ENCODE peak calls at places on chromosomes 5 and 9, in five cellular contexts. One of them, this sample, is unnamed.

GRCh38 chr5:76688836-76689235 is 27.1 kb upstream of the F2R start:
- DNase-seq in CD8-positive, alpha-beta T cell: no peak
- DNase-seq in PC-3: peak; percentile 61
- DNase-seq in CD8-positive, alpha-beta memory T cell: no peak
- DNase-seq in PC-9: no peak
- DNase-seq in this sample: no peak

GRCh38 chr9:98607787-98608186 is 100.9 kb downstream of the GABBR2 start:
- DNase-seq in CD8-positive, alpha-beta T cell: no peak
- DNase-seq in PC-3: peak; percentile 16
- DNase-seq in CD8-positive, alpha-beta memory T cell: no peak
- DNase-seq in PC-9: no peak
- DNase-seq in this sample: peak; percentile 18

GRCh38 chr9:108093773-108094675 is 604.5 kb upstream of the KLF4 start:
- DNase-seq in CD8-positive, alpha-beta T cell: no peak
- DNase-seq in PC-3: peak; percentile 90
- DNase-seq in CD8-positive, alpha-beta memory T cell: no peak
- DNase-seq in PC-9: peak; percentile 79
- DNase-seq in this sample: no peak

GRCh38 chr5:41009228-41009627 is 61.9 kb downstream of the MROH2B start:
- DNase-seq in CD8-positive, alpha-beta T cell: no peak
- DNase-seq in PC-3: peak; percentile 99
- DNase-seq in CD8-positive, alpha-beta memory T cell: no peak
- DNase-seq in PC-9: peak; percentile 92
- DNase-seq in this sample: peak; percentile 53

GRCh38 chr9:12819436-12820185 is 44.8 kb downstream of the LURAP1L start:
- DNase-seq in CD8-positive, alpha-beta T cell: no peak
- DNase-seq in PC-3: peak; percentile 49
- DNase-seq in CD8-positive, alpha-beta memory T cell: no peak
- DNase-seq in PC-9: no peak
- DNase-seq in this sample: no peak

GRCh38 chr9:91047993-91048607 is 246.5 kb downstream of the SYK start:
- DNase-seq in CD8-positive, alpha-beta T cell: no peak
- DNase-seq in PC-3: peak; percentile 55
- DNase-seq in CD8-positive, alpha-beta memory T cell: no peak
- DNase-seq in PC-9: no peak
- DNase-seq in this sample: peak; percentile 63

GRCh38 chr9:129404621-129405020 is 216.3 kb downstream of the C9orf50 start:
- DNase-seq in CD8-positive, alpha-beta T cell: no peak
- DNase-seq in PC-3: no peak
- DNase-seq in CD8-positive, alpha-beta memory T cell: no peak
- DNase-seq in PC-9: no peak
- DNase-seq in this sample: no peak

GRCh38 chr5:65721050-65721774 is 697 bp downstream of the SGTB start:
- DNase-seq in CD8-positive, alpha-beta T cell: peak; percentile 14
- DNase-seq in PC-3: peak; percentile 43
- DNase-seq in CD8-positive, alpha-beta memory T cell: no peak
- DNase-seq in PC-9: no peak
- DNase-seq in this sample: peak; percentile 81

GRCh38 chr5:138275379-138275782 is 960 bp upstream of the GFRA3 start:
- DNase-seq in CD8-positive, alpha-beta T cell: no peak
- DNase-seq in PC-3: no peak
- DNase-seq in CD8-positive, alpha-beta memory T cell: no peak
- DNase-seq in PC-9: no peak
- DNase-seq in this sample: no peak

GRCh38 chr9:87594218-87594617 is 96.6 kb downstream of the DAPK1 start:
- DNase-seq in CD8-positive, alpha-beta T cell: no peak
- DNase-seq in PC-3: no peak
- DNase-seq in CD8-positive, alpha-beta memory T cell: no peak
- DNase-seq in PC-9: no peak
- DNase-seq in this sample: peak; percentile 51

GRCh38 chr9:35114921-35115341 is 731 bp downstream of the ATOSB start:
- DNase-seq in CD8-positive, alpha-beta T cell: peak; percentile 41
- DNase-seq in PC-3: peak; percentile 27
- DNase-seq in CD8-positive, alpha-beta memory T cell: peak; percentile 23
- DNase-seq in PC-9: no peak
- DNase-seq in this sample: peak; percentile 71

GRCh38 chr5:73818357-73818756 is 192.4 kb downstream of the ARHGEF28 start:
- DNase-seq in CD8-positive, alpha-beta T cell: no peak
- DNase-seq in PC-3: peak; percentile 33
- DNase-seq in CD8-positive, alpha-beta memory T cell: no peak
- DNase-seq in PC-9: peak; percentile 66
- DNase-seq in this sample: peak; percentile 47

GRCh38 chr9:88266416-88266815 is 121.8 kb upstream of the SPIN1 start:
- DNase-seq in CD8-positive, alpha-beta T cell: no peak
- DNase-seq in PC-3: no peak
- DNase-seq in CD8-positive, alpha-beta memory T cell: no peak
- DNase-seq in PC-9: no peak
- DNase-seq in this sample: no peak

GRCh38 chr9:88782931-88783451 is 208.3 kb upstream of the S1PR3 start:
- DNase-seq in CD8-positive, alpha-beta T cell: no peak
- DNase-seq in PC-3: peak; percentile 67
- DNase-seq in CD8-positive, alpha-beta memory T cell: no peak
- DNase-seq in PC-9: no peak
- DNase-seq in this sample: no peak

GRCh38 chr9:81902601-81903000 is 25.6 kb upstream of the SPATA31D4 start:
- DNase-seq in CD8-positive, alpha-beta T cell: no peak
- DNase-seq in PC-3: peak; percentile 39
- DNase-seq in CD8-positive, alpha-beta memory T cell: no peak
- DNase-seq in PC-9: no peak
- DNase-seq in this sample: peak; percentile 50

GRCh38 chr9:76603448-76603895 is 144.5 kb downstream of the GCNT1 start:
- DNase-seq in CD8-positive, alpha-beta T cell: no peak
- DNase-seq in PC-3: no peak
- DNase-seq in CD8-positive, alpha-beta memory T cell: no peak
- DNase-seq in PC-9: no peak
- DNase-seq in this sample: peak; percentile 47

GRCh38 chr5:142151436-142152382 is 43.1 kb downstream of the NDFIP1 start:
- DNase-seq in CD8-positive, alpha-beta T cell: peak; percentile 55
- DNase-seq in PC-3: peak; percentile 64
- DNase-seq in CD8-positive, alpha-beta memory T cell: peak; percentile 43
- DNase-seq in PC-9: peak; percentile 49
- DNase-seq in this sample: peak; percentile 88

GRCh38 chr5:64759960-64760695 is 8.4 kb downstream of the SREK1IP1 start:
- DNase-seq in CD8-positive, alpha-beta T cell: no peak
- DNase-seq in PC-3: no peak
- DNase-seq in CD8-positive, alpha-beta memory T cell: no peak
- DNase-seq in PC-9: no peak
- DNase-seq in this sample: no peak

GRCh38 chr9:34381323-34381722 is 4.6 kb upstream of the MYORG start:
- DNase-seq in CD8-positive, alpha-beta T cell: no peak
- DNase-seq in PC-3: no peak
- DNase-seq in CD8-positive, alpha-beta memory T cell: no peak
- DNase-seq in PC-9: no peak
- DNase-seq in this sample: no peak

GRCh38 chr5:122937914-122938313 is 92.5 kb downstream of the SNX24 start:
- DNase-seq in CD8-positive, alpha-beta T cell: no peak
- DNase-seq in PC-3: no peak
- DNase-seq in CD8-positive, alpha-beta memory T cell: no peak
- DNase-seq in PC-9: no peak
- DNase-seq in this sample: no peak

GRCh38 chr5:132022737-132023136 is 11.3 kb upstream of the ACSL6 start:
- DNase-seq in CD8-positive, alpha-beta T cell: no peak
- DNase-seq in PC-3: peak; percentile 53
- DNase-seq in CD8-positive, alpha-beta memory T cell: no peak
- DNase-seq in PC-9: no peak
- DNase-seq in this sample: no peak

GRCh38 chr9:135506327-135507103 is 6.0 kb downstream of the MRPS2 start:
- DNase-seq in CD8-positive, alpha-beta T cell: no peak
- DNase-seq in PC-3: no peak
- DNase-seq in CD8-positive, alpha-beta memory T cell: no peak
- DNase-seq in PC-9: no peak
- DNase-seq in this sample: no peak

GRCh38 chr5:89584339-89584956 is 701.5 kb upstream of the MEF2C start:
- DNase-seq in CD8-positive, alpha-beta T cell: no peak
- DNase-seq in PC-3: peak; percentile 93
- DNase-seq in CD8-positive, alpha-beta memory T cell: no peak
- DNase-seq in PC-9: peak; percentile 39
- DNase-seq in this sample: peak; percentile 47

GRCh38 chr5:73796164-73797141 is 170.5 kb downstream of the ARHGEF28 start:
- DNase-seq in CD8-positive, alpha-beta T cell: no peak
- DNase-seq in PC-3: peak; percentile 87
- DNase-seq in CD8-positive, alpha-beta memory T cell: no peak
- DNase-seq in PC-9: peak; percentile 38
- DNase-seq in this sample: peak; percentile 82

DNA sequence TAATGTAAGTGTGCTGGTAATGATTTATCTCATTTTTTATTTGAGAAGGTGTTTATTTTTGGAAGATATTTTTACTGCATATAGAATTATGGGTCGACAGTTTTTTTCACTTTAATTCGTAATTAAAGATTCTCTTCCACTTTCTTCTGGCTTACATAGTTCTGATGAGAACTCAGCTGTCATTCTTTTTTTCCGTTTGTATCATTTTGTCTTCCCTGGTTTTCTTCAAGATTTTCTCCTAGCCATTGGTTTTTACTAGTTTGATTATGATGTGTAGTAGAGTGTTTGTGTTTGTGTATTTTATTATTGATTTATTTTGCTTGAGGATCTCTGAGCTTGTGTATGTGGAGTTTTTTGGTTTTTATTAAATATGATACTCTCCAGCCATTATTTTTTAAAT is 21.7 kb downstream of the SLF1 start:
- DNase-seq in CD8-positive, alpha-beta T cell: no peak
- DNase-seq in PC-3: no peak
- DNase-seq in CD8-positive, alpha-beta memory T cell: no peak
- DNase-seq in PC-9: no peak
- DNase-seq in this sample: no peak
- H3K9me3 ChIP-seq in CD8-positive, alpha-beta T cell: no peaks in the 10 kb centered on the region
- H3K9me3 ChIP-seq in PC-3: no peaks in the 10 kb centered on the region
- H3K9me3 ChIP-seq in CD8-positive, alpha-beta memory T cell: no peaks in the 10 kb centered on the region
- H3K9me3 ChIP-seq in PC-9: peaks cover 11% of the 10 kb centered on the region
- H3K9me3 ChIP-seq in this sample: peaks cover 19% of the 10 kb centered on the region

GRCh38 chr9:2298217-2298616 is 283.1 kb downstream of the SMARCA2 start:
- DNase-seq in CD8-positive, alpha-beta T cell: no peak
- DNase-seq in PC-3: no peak
- DNase-seq in CD8-positive, alpha-beta memory T cell: no peak
- DNase-seq in PC-9: no peak
- DNase-seq in this sample: no peak
- H3K9me3 ChIP-seq in CD8-positive, alpha-beta T cell: no peaks in the 10 kb centered on the region
- H3K9me3 ChIP-seq in PC-3: no peaks in the 10 kb centered on the region
- H3K9me3 ChIP-seq in CD8-positive, alpha-beta memory T cell: no peaks in the 10 kb centered on the region
- H3K9me3 ChIP-seq in PC-9: no peaks in the 10 kb centered on the region
- H3K9me3 ChIP-seq in this sample: peaks cover 6% of the 10 kb centered on the region

DNA sequence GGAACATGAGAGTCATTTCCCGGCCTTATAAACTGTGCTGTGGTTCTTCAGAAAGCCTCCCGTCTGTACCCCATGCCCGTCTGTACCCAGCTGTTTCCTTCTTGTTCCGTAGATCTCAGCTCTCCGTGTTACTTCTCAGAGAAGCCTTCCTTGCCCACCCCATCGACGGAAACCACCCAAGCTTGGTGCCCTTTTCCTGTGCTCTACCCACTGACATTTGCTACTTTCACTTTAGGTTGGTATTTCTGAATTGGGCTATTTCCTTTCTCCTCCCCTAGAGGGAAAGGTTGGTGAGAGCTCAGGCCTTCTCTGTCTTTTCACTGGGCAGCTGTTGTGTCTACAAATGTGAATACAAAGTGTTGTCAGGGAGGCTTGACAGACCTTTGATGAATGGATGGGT is 764.5 kb upstream of the ADAMTS16 start:
- DNase-seq in CD8-positive, alpha-beta T cell: no peak
- DNase-seq in PC-3: no peak
- DNase-seq in CD8-positive, alpha-beta memory T cell: no peak
- DNase-seq in PC-9: no peak
- DNase-seq in this sample: no peak
- H3K9me3 ChIP-seq in CD8-positive, alpha-beta T cell: no peaks in the 10 kb centered on the region
- H3K9me3 ChIP-seq in PC-3: peaks cover 23% of the 10 kb centered on the region
- H3K9me3 ChIP-seq in CD8-positive, alpha-beta memory T cell: no peaks in the 10 kb centered on the region
- H3K9me3 ChIP-seq in PC-9: no peaks in the 10 kb centered on the region
- H3K9me3 ChIP-seq in this sample: no peaks in the 10 kb centered on the region

DNA sequence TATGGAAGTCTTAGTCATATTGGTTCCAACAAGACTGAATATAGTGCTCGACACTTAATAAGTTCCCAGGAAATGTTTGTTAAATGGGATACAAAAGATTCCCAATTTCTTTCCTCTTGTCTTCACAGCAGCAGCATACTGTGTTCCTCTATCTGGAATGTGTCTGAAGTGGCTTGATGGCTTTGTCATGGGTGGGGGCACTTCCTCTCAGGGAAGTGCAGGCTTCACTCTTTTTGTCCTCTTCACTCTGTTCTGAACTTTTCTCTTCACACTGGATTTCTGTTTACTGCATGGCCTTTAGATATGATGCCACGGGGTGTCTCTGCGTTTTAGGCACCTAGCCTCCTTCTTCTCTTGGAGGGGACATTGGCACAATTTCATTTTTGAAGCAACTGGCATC is 127.7 kb upstream of the C9orf72 start:
- DNase-seq in CD8-positive, alpha-beta T cell: no peak
- DNase-seq in PC-3: no peak
- DNase-seq in CD8-positive, alpha-beta memory T cell: no peak
- DNase-seq in PC-9: no peak
- DNase-seq in this sample: no peak
- H3K9me3 ChIP-seq in CD8-positive, alpha-beta T cell: no peaks in the 10 kb centered on the region
- H3K9me3 ChIP-seq in PC-3: no peaks in the 10 kb centered on the region
- H3K9me3 ChIP-seq in CD8-positive, alpha-beta memory T cell: no peaks in the 10 kb centered on the region
- H3K9me3 ChIP-seq in PC-9: no peaks in the 10 kb centered on the region
- H3K9me3 ChIP-seq in this sample: peaks cover 4% of the 10 kb centered on the region

GRCh38 chr5:135026645-135027317 is 7.2 kb downstream of the PITX1 start:
- DNase-seq in CD8-positive, alpha-beta T cell: no peak
- DNase-seq in PC-3: no peak
- DNase-seq in CD8-positive, alpha-beta memory T cell: no peak
- DNase-seq in PC-9: no peak
- DNase-seq in this sample: peak; percentile 50
- H3K9me3 ChIP-seq in CD8-positive, alpha-beta T cell: no peaks in the 10 kb centered on the region
- H3K9me3 ChIP-seq in PC-3: no peaks in the 10 kb centered on the region
- H3K9me3 ChIP-seq in CD8-positive, alpha-beta memory T cell: no peaks in the 10 kb centered on the region
- H3K9me3 ChIP-seq in PC-9: no peaks in the 10 kb centered on the region
- H3K9me3 ChIP-seq in this sample: peaks cover 4% of the 10 kb centered on the region